ENCODE peak calls at places on chromosomes 2 and 18, in six cellular contexts. C is esophagus muscularis mucosa, S is DND-41, M is fibroblast of lung, Y is heart left ventricle, N is NT2/D1. D is an unnamed sample.

GRCh38 chr2:236505648-236506047 is 64.0 kb upstream of the ACKR3 start:
- DNase-seq in Y (no peak), N (no peak), S (no peak), C (peak; percentile 75), M (no peak), D (no peak)

GRCh38 chr2:28544915-28545589 is 49.2 kb downstream of the PLB1 start:
- DNase-seq in S (no peak), Y (no peak), M (no peak), N (no peak), C (no peak), D (peak; percentile 68)

GRCh38 chr2:222318026-222318711 is 19.4 kb upstream of the PAX3 start:
- DNase-seq in C (peak; percentile 80), N (no peak), S (no peak), M (peak; percentile 78), Y (no peak), D (peak; percentile 82)

GRCh38 chr2:3670941-3671340 is 12.9 kb downstream of the ALLC start:
- DNase-seq in Y (no peak), N (no peak), M (no peak), S (no peak), C (peak; percentile 79), D (no peak)

GRCh38 chr2:230785346-230785745 is 72.7 kb downstream of the CAB39 start:
- DNase-seq in M (no peak), Y (no peak), S (no peak), N (no peak), C (no peak), D (no peak)

GRCh38 chr2:148552675-148553331 is 91.7 kb upstream of the EPC2 start:
- DNase-seq in Y (no peak), N (no peak), C (no peak), M (peak; percentile 60), S (peak; percentile 69), D (no peak)

GRCh38 chr2:195390686-195391085 is 266.3 kb upstream of the SLC39A10 start:
- DNase-seq in M (no peak), S (no peak), N (no peak), C (no peak), Y (no peak), D (no peak)

GRCh38 chr18:45106331-45106774 is 425.7 kb downstream of the SETBP1 start:
- DNase-seq in S (peak; percentile 51), M (peak; percentile 35), Y (no peak), N (no peak), C (no peak), D (no peak)

GRCh38 chr18:1528964-1529509 is 624.4 kb downstream of the ADCYAP1 start:
- DNase-seq in N (no peak), Y (no peak), C (no peak), S (no peak), M (no peak), D (no peak)

GRCh38 chr2:108364676-108365297 is 13.0 kb upstream of the SULT1C4 start:
- DNase-seq in N (no peak), M (peak; percentile 63), Y (no peak), C (no peak), S (no peak), D (no peak)

GRCh38 chr2:128808462-128809255 is 490.0 kb upstream of the HS6ST1 start:
- DNase-seq in C (peak; percentile 64), M (peak; percentile 34), N (no peak), S (no peak), Y (no peak), D (no peak)

GRCh38 chr2:72745679-72746368 is 80.0 kb downstream of the EXOC6B start:
- DNase-seq in C (no peak), Y (no peak), N (peak; percentile 65), M (peak; percentile 83), S (no peak), D (no peak)

GRCh38 chr2:75808039-75808438 is 97.3 kb upstream of the GCFC2 start:
- DNase-seq in N (no peak), Y (no peak), C (peak; percentile 57), M (no peak), S (no peak), D (no peak)

GRCh38 chr2:218985325-218986091 is 524 bp upstream of the FEV start:
- DNase-seq in M (no peak), N (no peak), C (no peak), Y (no peak), S (no peak), D (no peak)

GRCh38 chr2:218995972-218996644 is 2.9 kb upstream of the CRYBA2 start:
- DNase-seq in N (peak; percentile 58), C (no peak), Y (peak; percentile 84), M (peak; percentile 79), S (peak; percentile 67), D (peak; percentile 94)

GRCh38 chr2:229571243-229571642 is 143.1 kb downstream of the DNER start:
- DNase-seq in M (no peak), N (no peak), C (no peak), S (no peak), Y (no peak), D (no peak)

GRCh38 chr2:132383956-132384355 is 32.6 kb upstream of the GPR39 start:
- DNase-seq in S (no peak), C (peak; percentile 77), Y (no peak), N (no peak), M (no peak), D (no peak)

GRCh38 chr18:63881851-63882250 is 5.7 kb upstream of the SERPINB2 start:
- DNase-seq in C (no peak), N (no peak), Y (no peak), M (no peak), S (no peak), D (no peak)
- H3K4me1 ChIP-seq in C (peaks cover 4% of the 10 kb centered on the region), N (no peaks in the 10 kb centered on the region), Y (peaks cover 7% of the 10 kb centered on the region), M (peaks cover 7% of the 10 kb centered on the region), S (peaks cover 17% of the 10 kb centered on the region), D (no peaks in the 10 kb centered on the region)

GRCh38 chr2:118833716-118834439 is 13.6 kb downstream of the EN1 start:
- DNase-seq in Y (no peak), M (no peak), C (no peak), N (no peak), S (no peak), D (no peak)
- H3K9me3 ChIP-seq in Y (no peaks in the 10 kb centered on the region), M (no peaks in the 10 kb centered on the region), C (no peaks in the 10 kb centered on the region), N (no peaks in the 10 kb centered on the region), S (no peaks in the 10 kb centered on the region), D (no peaks in the 10 kb centered on the region)

GRCh38 chr2:127072970-127073369 is 34.0 kb downstream of the BIN1 start:
- DNase-seq in M (no peak), N (no peak), Y (no peak), S (no peak), C (no peak), D (no peak)
- H3K4me1 ChIP-seq in M (no peaks in the 10 kb centered on the region), N (peaks cover 30% of the 10 kb centered on the region), Y (no peaks in the 10 kb centered on the region), S (no peaks in the 10 kb centered on the region), C (peaks cover 8% of the 10 kb centered on the region), D (no peaks in the 10 kb centered on the region)

DNA sequence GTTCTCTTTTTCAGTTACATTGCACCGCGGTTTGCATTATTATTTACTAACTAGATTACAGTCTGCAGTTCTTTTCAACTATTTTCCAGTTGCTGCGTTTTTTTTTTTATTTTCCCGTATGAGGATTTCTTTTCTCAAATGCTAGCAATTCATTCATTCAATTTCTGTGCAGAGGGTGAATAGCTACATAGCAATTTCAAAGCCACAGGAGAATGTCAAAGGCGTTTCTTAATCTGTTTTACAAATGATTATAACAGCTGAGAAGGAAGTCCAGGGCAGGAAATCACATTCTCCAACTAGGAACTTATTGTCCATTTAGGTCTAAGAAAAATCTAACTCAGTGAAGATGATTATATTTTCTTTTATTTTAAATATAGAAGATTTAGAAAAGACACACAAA is 367.6 kb upstream of the MMADHC start:
- DNase-seq in S (no peak), Y (no peak), C (no peak), M (no peak), N (no peak), D (no peak)
- H3K9me3 ChIP-seq in S (no peaks in the 10 kb centered on the region), Y (peaks cover 8% of the 10 kb centered on the region), C (no peaks in the 10 kb centered on the region), M (no peaks in the 10 kb centered on the region), N (no peaks in the 10 kb centered on the region), D (no peaks in the 10 kb centered on the region)

GRCh38 chr2:127078691-127079270 is 28.2 kb downstream of the BIN1 start:
- DNase-seq in N (no peak), M (no peak), Y (no peak), S (no peak), C (no peak), D (no peak)
- H3K4me1 ChIP-seq in N (peaks cover 52% of the 10 kb centered on the region), M (peaks cover 14% of the 10 kb centered on the region), Y (peaks cover 4% of the 10 kb centered on the region), S (no peaks in the 10 kb centered on the region), C (peaks cover 19% of the 10 kb centered on the region), D (peaks cover 32% of the 10 kb centered on the region)

GRCh38 chr2:130834923-130835765 is 1.6 kb upstream of the ARHGEF4 start:
- DNase-seq in C (no peak), S (no peak), Y (no peak), M (no peak), N (no peak), D (no peak)
- H3K9me3 ChIP-seq in C (no peaks in the 10 kb centered on the region), S (no peaks in the 10 kb centered on the region), Y (no peaks in the 10 kb centered on the region), M (no peaks in the 10 kb centered on the region), N (no peaks in the 10 kb centered on the region), D (no peaks in the 10 kb centered on the region)

DNA sequence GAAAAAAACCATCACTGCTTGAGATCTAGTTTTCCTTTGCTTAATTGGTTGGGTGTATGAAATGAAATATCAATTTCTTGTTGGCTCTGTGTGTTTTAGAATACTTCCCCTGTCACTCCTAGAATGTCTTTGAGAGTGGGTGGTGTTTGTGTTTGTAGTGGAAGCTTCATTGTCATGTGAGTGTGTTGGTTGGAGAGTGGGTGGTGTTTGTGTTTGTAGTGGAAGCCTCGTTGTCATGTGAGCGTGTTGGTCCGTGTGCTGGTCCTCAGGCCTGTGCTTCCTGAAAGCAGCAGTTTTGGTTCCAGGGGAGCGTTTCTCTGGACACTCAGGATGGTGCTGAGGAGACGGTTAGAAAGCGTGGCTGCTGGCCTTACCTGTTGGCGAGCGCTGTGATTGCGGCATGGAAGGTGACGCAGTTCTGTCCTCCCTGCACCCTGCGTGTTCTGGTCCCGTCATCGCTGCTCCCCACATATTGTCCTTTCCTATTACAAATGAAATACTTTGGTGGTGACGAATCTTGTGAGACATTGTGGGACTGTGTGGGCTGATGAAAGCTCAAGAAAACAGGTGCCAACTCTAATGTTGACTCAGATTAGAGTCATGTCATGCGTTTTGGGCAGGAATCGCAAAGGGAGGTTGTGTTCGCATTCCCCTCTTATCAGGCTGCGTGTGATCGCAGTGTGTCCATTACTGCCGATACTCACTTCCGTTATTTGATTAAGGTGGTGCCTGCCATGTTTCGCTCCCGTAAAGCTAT is 12.5 kb downstream of the ASB1 start:
- DNase-seq in N (no peak), M (peak; percentile 96), Y (no peak), S (no peak), C (no peak), D (no peak)
- H3K4me1 ChIP-seq in N (peaks cover 4% of the 10 kb centered on the region), M (peaks cover 22% of the 10 kb centered on the region), Y (peaks cover 26% of the 10 kb centered on the region), S (no peaks in the 10 kb centered on the region), C (peaks cover 18% of the 10 kb centered on the region), D (no peaks in the 10 kb centered on the region)